ENCODE peak calls at places on chromosomes 1 and 21, in nine cellular contexts. One of them, this sample, is unnamed.

GRCh38 chr1:247386695-247387094 is 29.3 kb upstream of the NLRP3 start:
- DNase-seq in ELF-1: no peak
- DNase-seq in lower leg skin: no peak
- DNase-seq in mammary epithelial cell: peak
- DNase-seq in NCI-H1930: no peak
- DNase-seq in iris pigment epithelial cell: peak
- DNase-seq in hypothalamus: no peak
- DNase-seq in NCI-H1105: no peak
- DNase-seq in stimulated activated CD4-positive, alpha-beta T cell treated with anti-CD3 and anti-CD28 coated beads, Interleukin-1b, Interleukin-23, amount 100 ng/mL, for 48 hours: no peak
- DNase-seq in this sample: peak

GRCh38 chr1:179808503-179808902 is 65.4 kb downstream of the FAM163A start:
- DNase-seq in hypothalamus: no peak
- DNase-seq in ELF-1: no peak
- DNase-seq in NCI-H1930: no peak
- DNase-seq in iris pigment epithelial cell: no peak
- DNase-seq in NCI-H1105: no peak
- DNase-seq in mammary epithelial cell: no peak
- DNase-seq in lower leg skin: no peak
- DNase-seq in stimulated activated CD4-positive, alpha-beta T cell treated with anti-CD3 and anti-CD28 coated beads, Interleukin-1b, Interleukin-23, amount 100 ng/mL, for 48 hours: no peak
- DNase-seq in this sample: no peak

GRCh38 chr21:27759091-27759659 is 792.3 kb upstream of the ADAMTS5 start:
- DNase-seq in ELF-1: peak
- DNase-seq in iris pigment epithelial cell: no peak
- DNase-seq in stimulated activated CD4-positive, alpha-beta T cell treated with anti-CD3 and anti-CD28 coated beads, Interleukin-1b, Interleukin-23, amount 100 ng/mL, for 48 hours: no peak
- DNase-seq in NCI-H1930: no peak
- DNase-seq in hypothalamus: no peak
- DNase-seq in NCI-H1105: no peak
- DNase-seq in mammary epithelial cell: no peak
- DNase-seq in lower leg skin: no peak
- DNase-seq in this sample: no peak

GRCh38 chr1:12636098-12636950 is 7.6 kb upstream of the AADACL4 start:
- DNase-seq in iris pigment epithelial cell: peak
- DNase-seq in hypothalamus: no peak
- DNase-seq in stimulated activated CD4-positive, alpha-beta T cell treated with anti-CD3 and anti-CD28 coated beads, Interleukin-1b, Interleukin-23, amount 100 ng/mL, for 48 hours: no peak
- DNase-seq in mammary epithelial cell: no peak
- DNase-seq in NCI-H1105: no peak
- DNase-seq in lower leg skin: no peak
- DNase-seq in ELF-1: peak
- DNase-seq in NCI-H1930: no peak
- DNase-seq in this sample: no peak

GRCh38 chr1:244210884-244211558 is 159.9 kb downstream of the ZBTB18 start:
- DNase-seq in NCI-H1105: no peak
- DNase-seq in iris pigment epithelial cell: no peak
- DNase-seq in NCI-H1930: no peak
- DNase-seq in hypothalamus: no peak
- DNase-seq in mammary epithelial cell: no peak
- DNase-seq in ELF-1: peak
- DNase-seq in stimulated activated CD4-positive, alpha-beta T cell treated with anti-CD3 and anti-CD28 coated beads, Interleukin-1b, Interleukin-23, amount 100 ng/mL, for 48 hours: no peak
- DNase-seq in lower leg skin: no peak
- DNase-seq in this sample: no peak

GRCh38 chr1:64536217-64536835 is 66.4 kb downstream of the CACHD1 start:
- DNase-seq in NCI-H1930: no peak
- DNase-seq in iris pigment epithelial cell: no peak
- DNase-seq in stimulated activated CD4-positive, alpha-beta T cell treated with anti-CD3 and anti-CD28 coated beads, Interleukin-1b, Interleukin-23, amount 100 ng/mL, for 48 hours: no peak
- DNase-seq in lower leg skin: no peak
- DNase-seq in NCI-H1105: peak
- DNase-seq in ELF-1: no peak
- DNase-seq in hypothalamus: no peak
- DNase-seq in mammary epithelial cell: no peak
- DNase-seq in this sample: no peak

GRCh38 chr1:151235235-151235634 is 19.3 kb upstream of the PSMD4 start:
- DNase-seq in hypothalamus: no peak
- DNase-seq in mammary epithelial cell: no peak
- DNase-seq in iris pigment epithelial cell: no peak
- DNase-seq in NCI-H1930: no peak
- DNase-seq in stimulated activated CD4-positive, alpha-beta T cell treated with anti-CD3 and anti-CD28 coated beads, Interleukin-1b, Interleukin-23, amount 100 ng/mL, for 48 hours: no peak
- DNase-seq in lower leg skin: no peak
- DNase-seq in ELF-1: no peak
- DNase-seq in NCI-H1105: no peak
- DNase-seq in this sample: no peak

GRCh38 chr1:246292571-246292970 is 214.5 kb downstream of the SMYD3 start:
- DNase-seq in iris pigment epithelial cell: no peak
- DNase-seq in ELF-1: no peak
- DNase-seq in NCI-H1930: no peak
- DNase-seq in mammary epithelial cell: no peak
- DNase-seq in NCI-H1105: no peak
- DNase-seq in stimulated activated CD4-positive, alpha-beta T cell treated with anti-CD3 and anti-CD28 coated beads, Interleukin-1b, Interleukin-23, amount 100 ng/mL, for 48 hours: no peak
- DNase-seq in hypothalamus: no peak
- DNase-seq in lower leg skin: no peak
- DNase-seq in this sample: no peak

GRCh38 chr1:116138277-116138792 is 27.1 kb downstream of the MAB21L3 start:
- DNase-seq in ELF-1: no peak
- DNase-seq in hypothalamus: no peak
- DNase-seq in stimulated activated CD4-positive, alpha-beta T cell treated with anti-CD3 and anti-CD28 coated beads, Interleukin-1b, Interleukin-23, amount 100 ng/mL, for 48 hours: no peak
- DNase-seq in iris pigment epithelial cell: no peak
- DNase-seq in NCI-H1105: no peak
- DNase-seq in NCI-H1930: no peak
- DNase-seq in mammary epithelial cell: no peak
- DNase-seq in lower leg skin: no peak
- DNase-seq in this sample: no peak